ENCODE peak calls at places on chromosomes 12 and 14, in nine cellular contexts. R is IMR-90, Q is H1, P is heart left ventricle, B is HCT116, G is esophagus muscularis mucosa, D is transverse colon, M is uterus, S is tibial nerve. Z is an unnamed sample.

GRCh38 chr12:2651061-2651965 is 143.5 kb upstream of the FKBP4 start:
- DNase-seq in B (no peak), D (peak; percentile 4), M (peak; percentile 30), R (no peak), Q (no peak), G (no peak), P (no peak), S (no peak), Z (no peak)

GRCh38 chr12:108896817-108897216 is 16.9 kb downstream of the DAO start:
- DNase-seq in P (no peak), S (no peak), B (no peak), Q (no peak), D (no peak), R (no peak), M (no peak), G (no peak), Z (no peak)

GRCh38 chr14:73833530-73834257 is 17.9 kb upstream of the PTGR2 start:
- DNase-seq in G (no peak), S (no peak), M (no peak), Q (no peak), B (no peak), D (no peak), P (peak; percentile 55), R (peak; percentile 44), Z (no peak)

GRCh38 chr12:7114008-7114407 is 5.0 kb upstream of the C1RL start:
- DNase-seq in Q (no peak), M (peak; percentile 14), B (no peak), P (no peak), D (no peak), S (no peak), R (no peak), G (no peak), Z (no peak)

GRCh38 chr12:130948751-130949150 is 5.0 kb upstream of the ADGRD1 start:
- DNase-seq in M (no peak), R (no peak), B (no peak), Q (no peak), G (no peak), S (no peak), P (no peak), D (no peak), Z (no peak)

GRCh38 chr14:24430143-24430681 is 458 bp downstream of the KHNYN start:
- DNase-seq in Q (no peak), M (peak; percentile 77), G (peak; percentile 93), P (peak; percentile 90), S (peak; percentile 63), R (peak; percentile 66), D (peak; percentile 82), B (no peak), Z (no peak)

GRCh38 chr14:99676657-99677056 is 7.4 kb upstream of the CYP46A1 start:
- DNase-seq in S (no peak), G (no peak), R (no peak), B (no peak), Q (no peak), M (no peak), P (no peak), D (no peak), Z (no peak)

GRCh38 chr12:120007272-120007671 is 18.2 kb downstream of the BICDL1 start:
- DNase-seq in G (no peak), P (no peak), D (peak; percentile 15), S (no peak), B (no peak), R (no peak), M (no peak), Q (no peak), Z (no peak)

GRCh38 chr14:102362084-102362483 is 606 bp downstream of the CINP start:
- DNase-seq in G (no peak), M (no peak), R (peak; percentile 57), Q (no peak), S (no peak), P (no peak), B (no peak), D (no peak), Z (no peak)

GRCh38 chr12:127685476-127686234 is 581.3 kb upstream of the TMEM132C start:
- DNase-seq in S (no peak), G (no peak), R (no peak), P (no peak), M (no peak), Q (no peak), D (no peak), B (no peak), Z (no peak)

GRCh38 chr14:24297190-24297964 is 2.2 kb downstream of the DHRS1 start:
- DNase-seq in P (no peak), Q (no peak), D (no peak), S (no peak), M (no peak), B (no peak), R (peak; percentile 28), G (no peak), Z (no peak)

GRCh38 chr14:34993444-34993843 is 10.7 kb downstream of the SRP54 start:
- DNase-seq in M (no peak), S (no peak), B (no peak), D (no peak), Q (no peak), R (no peak), P (no peak), G (no peak), Z (no peak)

GRCh38 chr12:31120392-31121008 is 46.8 kb downstream of the DDX11 start:
- DNase-seq in Q (no peak), S (no peak), D (no peak), M (no peak), R (no peak), P (no peak), B (no peak), G (no peak), Z (no peak)

GRCh38 chr14:72680853-72681640 is 212.9 kb downstream of the DPF3 start:
- DNase-seq in S (no peak), G (no peak), P (no peak), R (no peak), M (no peak), B (no peak), D (no peak), Q (no peak), Z (no peak)

GRCh38 chr12:124917841-124918621 is 3.6 kb upstream of the UBC start:
- DNase-seq in Q (no peak), P (no peak), G (no peak), D (no peak), R (peak; percentile 21), B (no peak), S (no peak), M (no peak), Z (no peak)

GRCh38 chr12:51589557-51590176 is 1.4 kb upstream of the SCN8A start:
- DNase-seq in R (no peak), B (no peak), D (no peak), Q (no peak), S (no peak), M (no peak), G (no peak), P (no peak), Z (no peak)
- H3K4me3 ChIP-seq in R (no peak overlapping the region), B (no peak overlapping the region), D (no peak overlapping the region), Q (no peak overlapping the region), S (no peak overlapping the region), M (no peak overlapping the region), G (no peak overlapping the region), P (peak overlapping the region; percentile 65), Z (no peak overlapping the region)

GRCh38 chr14:93076755-93077154 is 39.0 kb downstream of the ITPK1 start:
- DNase-seq in G (no peak), R (no peak), Q (no peak), D (no peak), P (no peak), B (no peak), S (no peak), M (no peak), Z (no peak)

GRCh38 chr14:93072659-93073365 is 42.9 kb downstream of the ITPK1 start:
- DNase-seq in R (no peak), G (no peak), B (no peak), S (no peak), P (no peak), D (no peak), M (no peak), Q (no peak), Z (no peak)

GRCh38 chr14:93075891-93076290 is 39.8 kb downstream of the ITPK1 start:
- DNase-seq in B (no peak), D (no peak), S (no peak), R (no peak), Q (no peak), G (no peak), M (no peak), P (no peak), Z (no peak)

GRCh38 chr14:93073366-93073722 is 42.4 kb downstream of the ITPK1 start:
- DNase-seq in M (no peak), D (peak; percentile 47), R (no peak), P (no peak), G (no peak), B (no peak), S (no peak), Q (no peak), Z (no peak)

GRCh38 chr14:93073833-93074769 is 41.6 kb downstream of the ITPK1 start:
- DNase-seq in R (peak; percentile 40), G (no peak), M (no peak), Q (no peak), S (no peak), P (peak; percentile 56), D (no peak), B (no peak), Z (no peak)
- TF ChIP-seq POLR2A in R (no peak), G (no peak), M (no peak), Q (no peak), S (no peak), P (no peak), D (no peak), B (no peak), Z (no peak)

GRCh38 chr14:64849940-64850339 is 29.8 kb downstream of the SPTB start:
- DNase-seq in Q (no peak), P (no peak), G (no peak), S (no peak), R (no peak), D (no peak), M (no peak), B (no peak), Z (no peak)
- H3K4me1 ChIP-seq in Q (no peaks in the 10 kb centered on the region), P (no peaks in the 10 kb centered on the region), G (no peaks in the 10 kb centered on the region), S (no peaks in the 10 kb centered on the region), R (no peaks in the 10 kb centered on the region), D (no peaks in the 10 kb centered on the region), M (no peaks in the 10 kb centered on the region), B (peaks cover 8% of the 10 kb centered on the region), Z (no peaks in the 10 kb centered on the region)

GRCh38 chr12:46472893-46473633 is 100.5 kb upstream of the SLC38A2 start:
- DNase-seq in P (no peak), R (peak; percentile 76), M (no peak), Q (no peak), G (no peak), S (no peak), D (no peak), B (no peak), Z (no peak)

GRCh38 chr12:46472144-46472705 is 99.7 kb upstream of the SLC38A2 start:
- DNase-seq in P (no peak), B (no peak), M (no peak), Q (no peak), S (no peak), G (no peak), D (no peak), R (no peak), Z (no peak)

GRCh38 chr12:46475972-46476645 is 103.5 kb upstream of the SLC38A2 start:
- DNase-seq in G (no peak), D (no peak), R (no peak), P (no peak), Q (no peak), M (no peak), B (no peak), S (no peak), Z (no peak)

GRCh38 chr12:46471404-46471803 is 98.8 kb upstream of the SLC38A2 start:
- DNase-seq in Q (no peak), B (no peak), S (no peak), R (no peak), G (no peak), D (no peak), P (no peak), M (no peak), Z (no peak)

GRCh38 chr12:46473634-46474201 is 101.1 kb upstream of the SLC38A2 start:
- DNase-seq in P (peak; percentile 78), Q (no peak), G (no peak), B (peak; percentile 87), R (peak; percentile 94), S (peak; percentile 26), D (peak; percentile 75), M (peak; percentile 72), Z (no peak)
- H3K4me3 ChIP-seq in P (peak overlapping the region; percentile 6), Q (no peak overlapping the region), G (no peak overlapping the region), B (peak overlapping the region; percentile 27), R (peak overlapping the region; percentile 9), S (no peak overlapping the region), D (no peak overlapping the region), M (no peak overlapping the region), Z (no peak overlapping the region)

Z was measured in esophagus squamous epithelium.